ENCODE peak calls at places on chromosomes 5 and 9, in six cellular contexts. R is NCI-H1930; K is mucosa of gallbladder; P is HTR-8/SVneo; G is stimulated activated naive CD8-positive, alpha-beta T cell treated with anti-CD3 and anti-CD28 coated beads, Interleukin-15, amount 100 ng/mL, for 72 hours; A is heart left ventricle. E is an unnamed sample.

GRCh38 chr5:160165137-160166068 is 46.2 kb upstream of the PWWP2A start:
- DNase-seq in K (peak), R (no peak), A (peak), G (no peak), P (peak), E (peak)

GRCh38 chr9:71891557-71892189 is 19.3 kb downstream of the ABHD17B start:
- DNase-seq in K (no peak), A (no peak), G (no peak), P (no peak), R (no peak), E (no peak)

GRCh38 chr9:113911850-113912249 is 35.7 kb downstream of the ZNF618 start:
- DNase-seq in R (no peak), G (no peak), P (no peak), A (no peak), K (no peak), E (no peak)

GRCh38 chr5:174642816-174643405 is 81.5 kb upstream of the MSX2 start:
- DNase-seq in R (no peak), K (no peak), A (no peak), G (no peak), P (no peak), E (peak)

GRCh38 chr5:90802695-90803317 is 244.2 kb downstream of the ADGRV1 start:
- DNase-seq in P (peak), A (no peak), G (peak), R (no peak), K (no peak), E (no peak)

GRCh38 chr9:98416294-98416693 is 160.8 kb upstream of the TBC1D2 start:
- DNase-seq in R (no peak), P (no peak), A (no peak), K (no peak), G (no peak), E (no peak)

GRCh38 chr9:109817846-109818472 is 38.0 kb downstream of the PALM2AKAP2 start:
- DNase-seq in K (peak), R (peak), G (peak), A (peak), P (peak), E (peak)

GRCh38 chr5:1431896-1432295 is 13.3 kb downstream of the SLC6A3 start:
- DNase-seq in K (no peak), G (peak), P (no peak), A (no peak), R (no peak), E (no peak)

GRCh38 chr9:93038918-93039317 is 19.6 kb upstream of the SUSD3 start:
- DNase-seq in P (no peak), R (no peak), K (no peak), G (no peak), A (no peak), E (no peak)

GRCh38 chr5:41869150-41869738 is 981 bp downstream of the OXCT1 start:
- DNase-seq in P (peak), G (no peak), R (no peak), K (peak), A (peak), E (peak)

E was measured in sigmoid colon.